ENCODE peak calls at places on chromosomes 6 and 20, in four cellular contexts. O is adipocyte, M is fibroblast of mammary gland, L is EH. U is an unnamed sample.

GRCh38 chr20:20365593-20365992 is 2.3 kb upstream of the INSM1 start:
- DNase-seq in M (no peak), L (no peak), O (no peak), U (peak; percentile 57)

GRCh38 chr20:19823971-19824370 is 65.9 kb downstream of the RIN2 start:
- DNase-seq in L (no peak), O (no peak), M (no peak), U (no peak)

GRCh38 chr6:164401871-164402270 is 907.5 kb downstream of the C6orf118 start:
- DNase-seq in L (no peak), M (no peak), O (no peak), U (no peak)

GRCh38 chr6:28586273-28586672 is 60.6 kb downstream of the GPX5 start:
- DNase-seq in O (no peak), M (no peak), L (no peak), U (no peak)

GRCh38 chr20:46057856-46058655 is 29.0 kb downstream of the SLC12A5 start:
- DNase-seq in M (peak; percentile 49), L (peak; percentile 37), O (peak; percentile 67), U (no peak)

GRCh38 chr20:18676366-18676765 is 88.5 kb downstream of the DTD1 start:
- DNase-seq in L (no peak), O (no peak), M (no peak), U (no peak)

GRCh38 chr6:37049990-37050853 is 44.8 kb downstream of the FGD2 start:
- DNase-seq in M (no peak), O (no peak), L (no peak), U (no peak)

GRCh38 chr6:37141291-37142046 is 28.5 kb upstream of the PIM1 start:
- DNase-seq in O (peak; percentile 77), M (peak; percentile 72), L (peak; percentile 79), U (no peak)

GRCh38 chr6:41470341-41471063 is 75.7 kb upstream of the FOXP4 start:
- DNase-seq in O (peak; percentile 65), L (peak; percentile 50), M (peak; percentile 67), U (no peak)

GRCh38 chr6:13526718-13527668 is 39.6 kb upstream of the GFOD1 start:
- DNase-seq in L (peak; percentile 19), O (no peak), M (no peak), U (no peak)

GRCh38 chr6:151041686-151042085 is 176.2 kb downstream of the MTHFD1L start:
- DNase-seq in M (no peak), L (no peak), O (no peak), U (no peak)

GRCh38 chr20:17835941-17836861 is 132.4 kb downstream of the SNX5 start:
- DNase-seq in M (peak; percentile 96), O (peak; percentile 92), L (peak; percentile 94), U (no peak)

GRCh38 chr6:2185056-2185455 is 60.3 kb downstream of the GMDS start:
- DNase-seq in L (no peak), M (no peak), O (peak; percentile 17), U (no peak)